ENCODE peak calls at places on chromosomes 7 and 10, in ten cellular contexts. One of them, this sample, is unnamed.

GRCh38 chr7:109246330-109247077 is 676.8 kb downstream of the DNAJB9 start:
- DNase-seq in CD8-positive, alpha-beta T cell: no peak
- DNase-seq in left ventricle myocardium inferior: no peak
- DNase-seq in substantia nigra: no peak
- DNase-seq in cardiac muscle cell: no peak
- DNase-seq in tibial nerve: no peak
- DNase-seq in stomach: peak; percentile 43
- DNase-seq in AG04450: no peak
- DNase-seq in HCT116: peak; percentile 18
- DNase-seq in ascending aorta: no peak
- DNase-seq in this sample: no peak

GRCh38 chr7:47873767-47874166 is 74.5 kb downstream of the PKD1L1 start:
- DNase-seq in cardiac muscle cell: no peak
- DNase-seq in HCT116: no peak
- DNase-seq in substantia nigra: no peak
- DNase-seq in stomach: no peak
- DNase-seq in ascending aorta: no peak
- DNase-seq in CD8-positive, alpha-beta T cell: no peak
- DNase-seq in AG04450: no peak
- DNase-seq in left ventricle myocardium inferior: no peak
- DNase-seq in tibial nerve: no peak
- DNase-seq in this sample: no peak

GRCh38 chr7:117672433-117672832 is 192.6 kb downstream of the CFTR start:
- DNase-seq in ascending aorta: no peak
- DNase-seq in CD8-positive, alpha-beta T cell: no peak
- DNase-seq in substantia nigra: no peak
- DNase-seq in AG04450: no peak
- DNase-seq in HCT116: no peak
- DNase-seq in tibial nerve: no peak
- DNase-seq in left ventricle myocardium inferior: no peak
- DNase-seq in stomach: no peak
- DNase-seq in cardiac muscle cell: no peak
- DNase-seq in this sample: no peak

GRCh38 chr10:45464958-45465567 is 91.0 kb downstream of the ALOX5 start:
- DNase-seq in CD8-positive, alpha-beta T cell: peak; percentile 85
- DNase-seq in cardiac muscle cell: peak; percentile 79
- DNase-seq in ascending aorta: no peak
- DNase-seq in tibial nerve: peak; percentile 60
- DNase-seq in substantia nigra: peak; percentile 76
- DNase-seq in HCT116: peak; percentile 19
- DNase-seq in left ventricle myocardium inferior: peak; percentile 74
- DNase-seq in AG04450: peak; percentile 44
- DNase-seq in stomach: peak; percentile 79
- DNase-seq in this sample: peak; percentile 77

GRCh38 chr10:126321455-126321854 is 66.8 kb downstream of the ADAM12 start:
- DNase-seq in ascending aorta: no peak
- DNase-seq in CD8-positive, alpha-beta T cell: no peak
- DNase-seq in left ventricle myocardium inferior: no peak
- DNase-seq in stomach: no peak
- DNase-seq in HCT116: no peak
- DNase-seq in AG04450: no peak
- DNase-seq in substantia nigra: no peak
- DNase-seq in tibial nerve: no peak
- DNase-seq in cardiac muscle cell: peak; percentile 63
- DNase-seq in this sample: no peak

GRCh38 chr7:38428040-38428439 is 154.6 kb upstream of the TARP start:
- DNase-seq in left ventricle myocardium inferior: no peak
- DNase-seq in HCT116: no peak
- DNase-seq in cardiac muscle cell: no peak
- DNase-seq in tibial nerve: no peak
- DNase-seq in ascending aorta: no peak
- DNase-seq in AG04450: no peak
- DNase-seq in CD8-positive, alpha-beta T cell: no peak
- DNase-seq in stomach: no peak
- DNase-seq in substantia nigra: no peak
- DNase-seq in this sample: no peak

GRCh38 chr10:106917452-106918055 is 247.0 kb downstream of the SORCS1 start:
- DNase-seq in HCT116: no peak
- DNase-seq in left ventricle myocardium inferior: no peak
- DNase-seq in tibial nerve: no peak
- DNase-seq in cardiac muscle cell: peak; percentile 61
- DNase-seq in stomach: peak; percentile 36
- DNase-seq in substantia nigra: no peak
- DNase-seq in ascending aorta: no peak
- DNase-seq in AG04450: no peak
- DNase-seq in CD8-positive, alpha-beta T cell: no peak
- DNase-seq in this sample: peak; percentile 74

GRCh38 chr7:30933124-30933893 is 21.7 kb downstream of the AQP1 start:
- DNase-seq in left ventricle myocardium inferior: no peak
- DNase-seq in HCT116: no peak
- DNase-seq in CD8-positive, alpha-beta T cell: peak; percentile 39
- DNase-seq in ascending aorta: peak; percentile 63
- DNase-seq in stomach: no peak
- DNase-seq in substantia nigra: no peak
- DNase-seq in tibial nerve: no peak
- DNase-seq in AG04450: no peak
- DNase-seq in cardiac muscle cell: no peak
- DNase-seq in this sample: no peak

GRCh38 chr10:16948335-16948734 is 131.1 kb upstream of the RSU1 start:
- DNase-seq in substantia nigra: no peak
- DNase-seq in tibial nerve: no peak
- DNase-seq in CD8-positive, alpha-beta T cell: peak; percentile 51
- DNase-seq in ascending aorta: no peak
- DNase-seq in HCT116: no peak
- DNase-seq in cardiac muscle cell: no peak
- DNase-seq in AG04450: no peak
- DNase-seq in stomach: no peak
- DNase-seq in left ventricle myocardium inferior: no peak
- DNase-seq in this sample: no peak
- H3K27ac ChIP-seq in substantia nigra: no peak overlapping the region
- H3K27ac ChIP-seq in tibial nerve: peak overlapping the region; percentile 88
- H3K27ac ChIP-seq in CD8-positive, alpha-beta T cell: no peak overlapping the region
- H3K27ac ChIP-seq in ascending aorta: no peak overlapping the region
- H3K27ac ChIP-seq in HCT116: no peak overlapping the region
- H3K27ac ChIP-seq in cardiac muscle cell: no peak overlapping the region
- H3K27ac ChIP-seq in AG04450: no peak overlapping the region
- H3K27ac ChIP-seq in stomach: no peak overlapping the region
- H3K27ac ChIP-seq in left ventricle myocardium inferior: no peak overlapping the region
- H3K27ac ChIP-seq in this sample: no peak overlapping the region

GRCh38 chr10:70441161-70441876 is at the start of gene NODAL:
- DNase-seq in tibial nerve: no peak
- DNase-seq in left ventricle myocardium inferior: no peak
- DNase-seq in HCT116: no peak
- DNase-seq in substantia nigra: no peak
- DNase-seq in cardiac muscle cell: no peak
- DNase-seq in stomach: no peak
- DNase-seq in AG04450: no peak
- DNase-seq in CD8-positive, alpha-beta T cell: no peak
- DNase-seq in ascending aorta: no peak
- DNase-seq in this sample: no peak

GRCh38 chr10:70440296-70441160 is 953 bp downstream of the NODAL start:
- DNase-seq in CD8-positive, alpha-beta T cell: no peak
- DNase-seq in HCT116: no peak
- DNase-seq in AG04450: no peak
- DNase-seq in cardiac muscle cell: no peak
- DNase-seq in left ventricle myocardium inferior: no peak
- DNase-seq in ascending aorta: no peak
- DNase-seq in substantia nigra: no peak
- DNase-seq in tibial nerve: no peak
- DNase-seq in stomach: no peak
- DNase-seq in this sample: no peak

GRCh38 chr10:70441877-70442205 is 360 bp upstream of the NODAL start:
- DNase-seq in cardiac muscle cell: no peak
- DNase-seq in AG04450: no peak
- DNase-seq in HCT116: no peak
- DNase-seq in stomach: no peak
- DNase-seq in tibial nerve: no peak
- DNase-seq in substantia nigra: no peak
- DNase-seq in CD8-positive, alpha-beta T cell: no peak
- DNase-seq in ascending aorta: no peak
- DNase-seq in left ventricle myocardium inferior: no peak
- DNase-seq in this sample: no peak

GRCh38 chr10:70444613-70445222 is 3.2 kb upstream of the NODAL start:
- DNase-seq in CD8-positive, alpha-beta T cell: no peak
- DNase-seq in substantia nigra: no peak
- DNase-seq in left ventricle myocardium inferior: no peak
- DNase-seq in ascending aorta: no peak
- DNase-seq in cardiac muscle cell: no peak
- DNase-seq in AG04450: no peak
- DNase-seq in tibial nerve: no peak
- DNase-seq in HCT116: no peak
- DNase-seq in stomach: no peak
- DNase-seq in this sample: no peak

DNA sequence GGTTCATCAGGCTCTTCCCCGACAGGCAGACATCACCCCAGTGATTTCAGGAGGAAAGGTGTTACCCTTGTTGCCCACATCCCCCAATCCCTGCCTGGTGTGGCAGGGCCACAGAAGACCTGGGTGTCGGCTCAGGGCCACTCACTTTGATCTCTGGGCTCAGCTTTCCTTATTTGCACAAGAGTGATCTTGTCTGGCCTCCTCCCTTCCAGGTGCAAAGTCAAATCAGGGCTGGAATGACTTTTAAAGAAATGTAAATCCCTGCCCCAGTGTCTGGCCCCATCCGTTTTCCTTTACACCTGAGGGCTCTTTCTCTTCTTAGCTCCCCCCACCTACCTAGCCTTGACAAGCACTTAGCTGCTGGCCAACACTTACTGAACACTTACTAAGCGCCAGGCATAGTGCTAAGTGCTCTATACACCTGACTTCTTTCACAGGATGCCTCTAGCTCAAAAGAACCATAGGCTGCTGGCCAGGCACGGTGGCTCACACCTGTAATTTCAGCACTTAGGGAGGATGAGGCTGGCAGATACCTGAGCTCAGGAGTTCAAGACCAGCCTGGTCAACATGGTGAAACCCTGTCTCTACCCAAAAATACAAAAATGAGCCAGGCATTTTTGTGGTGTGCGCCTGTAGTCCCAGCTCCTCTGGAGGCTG is 979 bp upstream of the NODAL start:
- DNase-seq in ascending aorta: no peak
- DNase-seq in substantia nigra: no peak
- DNase-seq in left ventricle myocardium inferior: no peak
- DNase-seq in AG04450: no peak
- DNase-seq in tibial nerve: no peak
- DNase-seq in HCT116: no peak
- DNase-seq in CD8-positive, alpha-beta T cell: no peak
- DNase-seq in stomach: no peak
- DNase-seq in cardiac muscle cell: no peak
- DNase-seq in this sample: no peak
- H3K27ac ChIP-seq in ascending aorta: no peak overlapping the region
- H3K27ac ChIP-seq in substantia nigra: no peak overlapping the region
- H3K27ac ChIP-seq in left ventricle myocardium inferior: no peak overlapping the region
- H3K27ac ChIP-seq in AG04450: no peak overlapping the region
- H3K27ac ChIP-seq in tibial nerve: no peak overlapping the region
- H3K27ac ChIP-seq in HCT116: no peak overlapping the region
- H3K27ac ChIP-seq in CD8-positive, alpha-beta T cell: no peak overlapping the region
- H3K27ac ChIP-seq in stomach: no peak overlapping the region
- H3K27ac ChIP-seq in cardiac muscle cell: no peak overlapping the region
- H3K27ac ChIP-seq in this sample: no peak overlapping the region

GRCh38 chr10:7853892-7854289 is 35.6 kb downstream of the TAF3 start:
- DNase-seq in left ventricle myocardium inferior: no peak
- DNase-seq in tibial nerve: no peak
- DNase-seq in cardiac muscle cell: no peak
- DNase-seq in AG04450: no peak
- DNase-seq in ascending aorta: no peak
- DNase-seq in stomach: no peak
- DNase-seq in HCT116: no peak
- DNase-seq in CD8-positive, alpha-beta T cell: no peak
- DNase-seq in substantia nigra: no peak
- DNase-seq in this sample: no peak

GRCh38 chr10:7853226-7853891 is 35.1 kb downstream of the TAF3 start:
- DNase-seq in HCT116: no peak
- DNase-seq in tibial nerve: no peak
- DNase-seq in cardiac muscle cell: no peak
- DNase-seq in CD8-positive, alpha-beta T cell: no peak
- DNase-seq in stomach: no peak
- DNase-seq in AG04450: no peak
- DNase-seq in left ventricle myocardium inferior: no peak
- DNase-seq in substantia nigra: no peak
- DNase-seq in ascending aorta: no peak
- DNase-seq in this sample: no peak

GRCh38 chr10:7857259-7857658 is 39.0 kb downstream of the TAF3 start:
- DNase-seq in stomach: no peak
- DNase-seq in substantia nigra: peak; percentile 6
- DNase-seq in ascending aorta: no peak
- DNase-seq in CD8-positive, alpha-beta T cell: no peak
- DNase-seq in HCT116: no peak
- DNase-seq in tibial nerve: no peak
- DNase-seq in cardiac muscle cell: no peak
- DNase-seq in AG04450: no peak
- DNase-seq in left ventricle myocardium inferior: no peak
- DNase-seq in this sample: no peak

GRCh38 chr10:7855205-7855604 is 36.9 kb downstream of the TAF3 start:
- DNase-seq in ascending aorta: no peak
- DNase-seq in substantia nigra: no peak
- DNase-seq in cardiac muscle cell: no peak
- DNase-seq in AG04450: no peak
- DNase-seq in left ventricle myocardium inferior: no peak
- DNase-seq in stomach: no peak
- DNase-seq in tibial nerve: no peak
- DNase-seq in HCT116: no peak
- DNase-seq in CD8-positive, alpha-beta T cell: no peak
- DNase-seq in this sample: no peak

GRCh38 chr10:7856685-7857084 is 38.4 kb downstream of the TAF3 start:
- DNase-seq in left ventricle myocardium inferior: no peak
- DNase-seq in CD8-positive, alpha-beta T cell: no peak
- DNase-seq in ascending aorta: no peak
- DNase-seq in cardiac muscle cell: no peak
- DNase-seq in HCT116: no peak
- DNase-seq in AG04450: no peak
- DNase-seq in substantia nigra: no peak
- DNase-seq in tibial nerve: no peak
- DNase-seq in stomach: no peak
- DNase-seq in this sample: no peak
- H3K27ac ChIP-seq in left ventricle myocardium inferior: no peak overlapping the region
- H3K27ac ChIP-seq in CD8-positive, alpha-beta T cell: no peak overlapping the region
- H3K27ac ChIP-seq in ascending aorta: no peak overlapping the region
- H3K27ac ChIP-seq in cardiac muscle cell: no peak overlapping the region
- H3K27ac ChIP-seq in HCT116: no peak overlapping the region
- H3K27ac ChIP-seq in AG04450: no peak overlapping the region
- H3K27ac ChIP-seq in substantia nigra: no peak overlapping the region
- H3K27ac ChIP-seq in tibial nerve: peak overlapping the region; percentile 68
- H3K27ac ChIP-seq in stomach: no peak overlapping the region
- H3K27ac ChIP-seq in this sample: no peak overlapping the region

DNA sequence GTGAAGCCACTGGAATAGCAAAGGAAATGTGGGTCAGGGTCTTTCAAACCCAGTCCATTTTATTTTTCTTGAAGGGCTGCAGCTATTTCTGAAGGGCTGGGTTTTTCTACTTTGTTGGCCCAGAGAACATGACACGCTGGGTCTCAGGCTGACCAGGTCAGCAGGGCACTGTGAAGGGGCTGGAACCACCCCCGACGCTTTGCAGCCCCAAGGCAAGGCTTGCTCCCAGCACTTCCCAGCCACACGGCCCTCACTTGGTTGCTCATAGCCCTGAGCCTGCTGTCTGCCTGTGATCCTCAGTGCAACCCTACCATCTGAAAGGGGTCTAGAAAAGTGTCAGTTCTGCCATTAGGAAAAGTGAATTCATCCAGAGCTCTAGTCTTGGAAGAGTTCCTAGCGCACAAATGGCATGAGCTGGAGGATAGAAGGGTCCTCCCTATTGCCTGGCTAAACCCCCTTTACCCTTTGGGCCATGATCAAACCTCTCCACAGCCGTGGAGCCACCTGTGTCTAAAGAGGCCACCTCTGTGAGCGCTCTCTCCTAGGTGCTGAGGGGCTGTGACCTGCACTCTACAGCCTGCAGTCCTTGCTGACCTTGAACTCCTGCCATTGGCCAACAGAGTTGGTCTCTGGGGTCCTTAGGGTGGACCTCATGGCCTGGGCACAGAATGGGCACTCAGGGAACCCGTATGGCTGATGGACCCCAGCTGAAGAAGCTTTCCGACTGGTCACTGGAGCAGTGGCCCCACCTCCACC is 132.0 kb downstream of the RGS10 start:
- DNase-seq in substantia nigra: no peak
- DNase-seq in stomach: no peak
- DNase-seq in CD8-positive, alpha-beta T cell: no peak
- DNase-seq in AG04450: no peak
- DNase-seq in cardiac muscle cell: no peak
- DNase-seq in HCT116: no peak
- DNase-seq in ascending aorta: no peak
- DNase-seq in tibial nerve: no peak
- DNase-seq in left ventricle myocardium inferior: no peak
- DNase-seq in this sample: no peak
- H3K27ac ChIP-seq in substantia nigra: no peak overlapping the region
- H3K27ac ChIP-seq in stomach: peak overlapping the region; percentile 88
- H3K27ac ChIP-seq in CD8-positive, alpha-beta T cell: no peak overlapping the region
- H3K27ac ChIP-seq in AG04450: peak overlapping the region; percentile 83
- H3K27ac ChIP-seq in cardiac muscle cell: no peak overlapping the region
- H3K27ac ChIP-seq in HCT116: no peak overlapping the region
- H3K27ac ChIP-seq in ascending aorta: peak overlapping the region; percentile 65
- H3K27ac ChIP-seq in tibial nerve: peak overlapping the region; percentile 77
- H3K27ac ChIP-seq in left ventricle myocardium inferior: peak overlapping the region; percentile 89
- H3K27ac ChIP-seq in this sample: no peak overlapping the region

This sample was measured in lung.